ENCODE peak calls at places on chromosome 17, in six cellular contexts. V is GM12878, Z is GM12892, U is HepG2, N is H1, G is K562. B is an unnamed sample.

GRCh38 chr17:64641499-64641898 is 20.6 kb downstream of the SMURF2 start:
- DNase-seq in V (no peak), Z (no peak), U (no peak), N (no peak), G (peak; percentile 40), B (no peak)

GRCh38 chr17:75610103-75610984 is 22.7 kb downstream of the MYO15B start:
- DNase-seq in V (no peak), Z (no peak), U (peak; percentile 56), N (no peak), G (no peak), B (no peak)

GRCh38 chr17:4566785-4567184 is 6.4 kb upstream of the GGT6 start:
- DNase-seq in V (no peak), Z (peak; percentile 54), U (peak; percentile 69), N (peak; percentile 85), G (peak; percentile 52), B (no peak)

GRCh38 chr17:16449121-16449570 is 33.8 kb downstream of the TRPV2 start:
- DNase-seq in V (no peak), Z (no peak), U (no peak), N (no peak), G (no peak), B (no peak)

GRCh38 chr17:81486174-81486810 is 26.3 kb downstream of the ACTG1 start:
- DNase-seq in V (no peak), Z (no peak), U (no peak), N (no peak), G (no peak), B (no peak)

GRCh38 chr17:57468932-57469775 is 212.8 kb downstream of the MSI2 start:
- DNase-seq in V (peak; percentile 68), Z (no peak), U (peak; percentile 66), N (no peak), G (no peak), B (no peak)

GRCh38 chr17:19369846-19370492 is 7.4 kb upstream of the B9D1 start:
- DNase-seq in V (no peak), Z (no peak), U (no peak), N (no peak), G (no peak), B (no peak)

GRCh38 chr17:48593840-48594411 is 347 bp upstream of the HOXB5 start:
- DNase-seq in V (no peak), Z (peak; percentile 91), U (peak; percentile 31), N (peak; percentile 95), G (peak; percentile 86), B (peak; percentile 87)

GRCh38 chr17:81153340-81153803 is 11.9 kb upstream of the PVALEF start:
- DNase-seq in V (no peak), Z (no peak), U (no peak), N (no peak), G (peak; percentile 66), B (no peak)

GRCh38 chr17:42171831-42172230 is 9.1 kb downstream of the KCNH4 start:
- DNase-seq in V (no peak), Z (no peak), U (no peak), N (no peak), G (no peak), B (no peak)

GRCh38 chr17:30969989-30970680 is 704 bp upstream of the RNF135 start:
- DNase-seq in V (no peak), Z (no peak), U (no peak), N (peak; percentile 56), G (no peak), B (no peak)

GRCh38 chr17:7982171-7982570 is 20.2 kb upstream of the GUCY2D start:
- DNase-seq in V (no peak), Z (no peak), U (no peak), N (no peak), G (no peak), B (no peak)

GRCh38 chr17:76791053-76791980 is 53.4 kb downstream of the MFSD11 start:
- DNase-seq in V (peak; percentile 33), Z (peak; percentile 27), U (peak; percentile 39), N (no peak), G (peak; percentile 81), B (peak; percentile 35)

GRCh38 chr17:17347234-17347955 is 44.2 kb downstream of the NT5M start:
- DNase-seq in V (no peak), Z (no peak), U (no peak), N (no peak), G (no peak), B (no peak)

GRCh38 chr17:69637399-69638165 is 223.1 kb downstream of the MAP2K6 start:
- DNase-seq in V (no peak), Z (no peak), U (no peak), N (no peak), G (no peak), B (no peak)

GRCh38 chr17:2023692-2024571 is 1.2 kb downstream of the RTN4RL1 start:
- DNase-seq in V (no peak), Z (no peak), U (no peak), N (peak; percentile 82), G (peak; percentile 57), B (no peak)
- TF ChIP-seq TAF1 in V (no peak), Z (no peak), U (no peak), N (no peak), G (no peak), B (no peak)

DNA sequence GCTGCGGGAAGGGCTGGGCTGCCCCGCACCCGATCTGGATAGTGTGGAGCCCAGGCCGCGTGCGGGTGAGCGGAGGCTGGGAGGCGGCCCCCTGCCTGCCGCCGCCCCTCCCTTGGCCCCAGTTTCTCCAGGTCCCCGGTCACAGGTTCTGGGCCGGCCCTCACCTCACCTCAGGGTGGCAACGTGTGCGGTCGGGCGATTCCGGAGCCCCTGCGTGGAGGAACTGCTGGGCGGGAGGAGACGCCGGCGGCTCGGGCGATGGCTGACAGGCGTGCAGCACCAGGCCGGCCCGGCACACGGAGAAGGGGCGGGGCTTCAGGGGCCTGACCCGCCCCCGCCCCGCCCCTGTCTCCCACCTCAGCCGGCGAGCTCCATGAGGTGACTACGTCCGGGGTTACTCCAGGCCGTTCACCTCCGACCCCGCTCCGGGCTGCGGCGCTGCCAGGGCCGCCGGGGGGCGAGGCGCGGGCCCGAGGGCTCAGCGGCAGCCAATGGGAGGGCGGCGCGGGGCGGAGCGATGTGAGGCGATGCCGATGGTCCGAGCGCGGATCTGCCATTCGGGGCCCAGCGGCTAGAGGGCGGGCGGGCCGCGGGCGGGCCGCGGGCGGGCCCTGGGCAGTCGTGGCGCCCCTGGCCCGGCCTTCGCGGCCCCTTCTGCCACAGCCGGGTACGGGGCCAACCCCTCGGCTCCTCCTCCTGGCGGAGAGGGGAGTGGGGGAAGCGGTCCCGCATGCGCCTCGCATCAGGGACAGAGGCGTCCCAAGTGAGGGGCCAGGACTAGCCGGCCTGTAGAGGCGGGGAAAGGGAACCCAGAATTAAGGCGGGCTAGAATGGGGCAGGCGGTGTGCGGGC is 16.7 kb upstream of the C17orf78 start:
- DNase-seq in V (peak; percentile 80), Z (peak; percentile 95), U (peak; percentile 94), N (peak; percentile 96), G (peak; percentile 96), B (peak; percentile 98)
- TF ChIP-seq POLR2A in V (peak; percentile 79), Z (peak; percentile 58), U (peak; percentile 56), N (peak; percentile 64), G (peak; percentile 49), B (peak; percentile 39)

DNA sequence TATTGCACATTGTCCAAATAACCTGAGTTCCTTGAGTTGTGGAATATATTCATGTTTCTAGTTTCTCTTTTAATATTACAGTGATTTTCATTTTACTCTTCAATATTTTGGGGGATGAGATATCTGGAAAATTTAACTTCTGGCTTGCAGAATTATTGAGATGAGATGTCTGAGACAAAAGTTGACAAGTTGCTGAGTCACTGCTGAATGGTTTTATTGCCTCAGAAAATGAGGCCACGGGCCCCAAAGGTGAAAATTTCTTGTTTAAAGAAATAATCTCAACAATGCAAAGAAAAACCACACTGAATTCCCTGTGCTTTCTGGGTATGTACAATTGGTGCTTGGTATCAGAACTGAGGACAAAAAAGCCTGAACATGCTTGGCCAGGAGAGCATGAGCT is 129.2 kb upstream of the TOM1L1 start:
- DNase-seq in V (no peak), Z (no peak), U (no peak), N (no peak), G (no peak), B (no peak)
- TF ChIP-seq TAF1 in V (no peak), Z (no peak), U (no peak), N (no peak), G (no peak), B (no peak)

GRCh38 chr17:39701012-39701783 is 1.3 kb downstream of the ERBB2 start:
- DNase-seq in V (no peak), Z (no peak), U (no peak), N (no peak), G (no peak), B (no peak)

GRCh38 chr17:39697961-39698360 is 1.9 kb upstream of the ERBB2 start:
- DNase-seq in V (no peak), Z (no peak), U (no peak), N (no peak), G (no peak), B (no peak)

GRCh38 chr17:39700148-39700987 is 504 bp downstream of the ERBB2 start:
- DNase-seq in V (no peak), Z (no peak), U (no peak), N (peak; percentile 59), G (no peak), B (no peak)

GRCh38 chr17:39701784-39702422 is 2.0 kb downstream of the ERBB2 start:
- DNase-seq in V (no peak), Z (no peak), U (no peak), N (no peak), G (no peak), B (no peak)

DNA sequence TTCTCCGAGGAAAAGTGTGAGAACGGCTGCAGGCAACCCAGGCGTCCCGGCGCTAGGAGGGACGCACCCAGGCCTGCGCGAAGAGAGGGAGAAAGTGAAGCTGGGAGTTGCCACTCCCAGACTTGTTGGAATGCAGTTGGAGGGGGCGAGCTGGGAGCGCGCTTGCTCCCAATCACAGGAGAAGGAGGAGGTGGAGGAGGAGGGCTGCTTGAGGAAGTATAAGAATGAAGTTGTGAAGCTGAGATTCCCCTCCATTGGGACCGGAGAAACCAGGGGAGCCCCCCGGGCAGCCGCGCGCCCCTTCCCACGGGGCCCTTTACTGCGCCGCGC is at the start of gene ERBB2:
- DNase-seq in V (no peak), Z (no peak), U (peak; percentile 64), N (peak; percentile 67), G (no peak), B (no peak)
- TF ChIP-seq POLR2A in V (no peak), Z (no peak), U (peak; percentile 53), N (peak; percentile 59), G (no peak), B (no peak)

GRCh38 chr17:29661220-29661619 is 38.5 kb upstream of the CORO6 start:
- DNase-seq in V (no peak), Z (no peak), U (peak; percentile 75), N (no peak), G (no peak), B (no peak)
- TF ChIP-seq TAF1 in V (no peak), Z (no peak), U (no peak), N (no peak), G (no peak), B (no peak)